ENCODE peak calls at places on chromosomes 16 and 17, in eight cellular contexts. D is activated CD8-positive, alpha-beta memory T cell treated with anti-CD3 and anti-CD28 coated beads for 4 hours; C is ELF-1; V is NCI-H1092; L is HFFc6; B is body of pancreas; G is thoracic aorta; U is smooth muscle cell of the brain vasculature. J is an unnamed sample.

GRCh38 chr16:76500006-76500405 is 222.8 kb downstream of the CNTNAP4 start:
- DNase-seq in D (no peak), C (no peak), V (no peak), L (no peak), B (no peak), G (no peak), U (no peak), J (no peak)

GRCh38 chr16:31386157-31386984 is 6.8 kb upstream of the ITGAD start:
- DNase-seq in D (no peak), C (peak; percentile 33), V (no peak), L (peak; percentile 79), B (peak; percentile 82), G (no peak), U (no peak), J (peak; percentile 63)

GRCh38 chr16:69535123-69536050 is 30.4 kb upstream of the NFAT5 start:
- DNase-seq in D (no peak), C (no peak), V (peak; percentile 21), L (peak; percentile 65), B (no peak), G (no peak), U (no peak), J (peak; percentile 95)

GRCh38 chr17:75891605-75892555 is 4.9 kb downstream of the TRIM65 start:
- DNase-seq in D (no peak), C (no peak), V (no peak), L (no peak), B (no peak), G (no peak), U (no peak), J (no peak)

GRCh38 chr16:80719573-80719972 is 84.8 kb downstream of the CDYL2 start:
- DNase-seq in D (peak; percentile 4), C (no peak), V (no peak), L (no peak), B (no peak), G (no peak), U (no peak), J (no peak)

GRCh38 chr17:32240745-32241144 is 24.9 kb upstream of the RHBDL3 start:
- DNase-seq in D (no peak), C (peak; percentile 50), V (no peak), L (no peak), B (no peak), G (no peak), U (no peak), J (no peak)

GRCh38 chr17:77537566-77537965 is 396.8 kb downstream of the SEC14L1 start:
- DNase-seq in D (no peak), C (no peak), V (no peak), L (no peak), B (no peak), G (no peak), U (no peak), J (no peak)

GRCh38 chr17:65278050-65278819 is 141.1 kb downstream of the RGS9 start:
- DNase-seq in D (no peak), C (peak; percentile 89), V (peak; percentile 5), L (peak; percentile 45), B (peak; percentile 59), G (no peak), U (peak; percentile 52), J (no peak)

GRCh38 chr16:88992351-88993005 is 15.5 kb upstream of the CBFA2T3 start:
- DNase-seq in D (no peak), C (peak; percentile 49), V (no peak), L (no peak), B (no peak), G (no peak), U (no peak), J (no peak)

GRCh38 chr17:17313350-17313991 is 10.3 kb downstream of the NT5M start:
- DNase-seq in D (peak; percentile 55), C (peak; percentile 69), V (no peak), L (no peak), B (peak; percentile 72), G (no peak), U (no peak), J (peak; percentile 45)

GRCh38 chr17:32608267-32608666 is 121.5 kb downstream of the CDK5R1 start:
- DNase-seq in D (no peak), C (no peak), V (no peak), L (no peak), B (no peak), G (no peak), U (no peak), J (no peak)

J was measured in foreskin keratinocyte.